ENCODE peak calls at places on chromosomes 12 and 14, in four cellular contexts. E is PC-9, F is AG04450, P is heart left ventricle. W is an unnamed sample.

GRCh38 chr12:105226219-105226618 is 9.8 kb downstream of the APPL2 start:
- DNase-seq in F (peak), E (no peak), P (peak), W (no peak)

GRCh38 chr14:20327005-20327869 is 5.8 kb downstream of the CCNB1IP1 start:
- DNase-seq in F (peak), P (no peak), E (no peak), W (peak)

GRCh38 chr12:29113101-29113500 is 36.0 kb upstream of the FAR2 start:
- DNase-seq in F (no peak), E (peak), P (no peak), W (peak)

GRCh38 chr14:102927346-102927877 is 4.9 kb downstream of the AMN start:
- DNase-seq in E (peak), F (no peak), P (no peak), W (peak)

GRCh38 chr12:113422929-113423669 is 919 bp downstream of the SDSL start:
- DNase-seq in F (no peak), E (no peak), P (no peak), W (no peak)

GRCh38 chr14:95268350-95268749 is 51.4 kb downstream of the CLMN start:
- DNase-seq in F (no peak), P (no peak), E (no peak), W (no peak)

GRCh38 chr12:106113042-106113441 is 25.7 kb downstream of the NUAK1 start:
- DNase-seq in F (no peak), E (no peak), P (no peak), W (no peak)

GRCh38 chr14:57420986-57421385 is 30.6 kb downstream of the NAA30 start:
- DNase-seq in E (no peak), F (no peak), P (no peak), W (no peak)

GRCh38 chr12:62438098-62438692 is 28.4 kb upstream of the MON2 start:
- DNase-seq in P (peak), F (peak), E (peak), W (peak)

GRCh38 chr14:67555518-67556090 is 22.5 kb downstream of the PLEKHH1 start:
- DNase-seq in E (no peak), F (no peak), P (no peak), W (no peak)

GRCh38 chr12:121773011-121773777 is 20.3 kb downstream of the RHOF start:
- DNase-seq in P (no peak), F (no peak), E (peak), W (peak)

GRCh38 chr12:1927051-1927680 is 8.7 kb upstream of the CACNA2D4 start:
- DNase-seq in F (no peak), E (no peak), P (no peak), W (no peak)

GRCh38 chr12:96053476-96054261 is 18.3 kb upstream of the LTA4H start:
- DNase-seq in P (no peak), E (no peak), F (no peak), W (no peak)

GRCh38 chr12:1691123-1692007 is 495 bp downstream of the ADIPOR2 start:
- DNase-seq in E (no peak), F (no peak), P (peak), W (peak)

GRCh38 chr12:1234073-1234472 is 243.1 kb downstream of the ERC1 start:
- DNase-seq in F (no peak), E (no peak), P (no peak), W (no peak)

GRCh38 chr12:15982471-15982870 is 71.3 kb downstream of the DERA start:
- DNase-seq in P (no peak), F (no peak), E (no peak), W (peak)

GRCh38 chr12:44848771-44849085 is 27.4 kb downstream of the NELL2 start:
- DNase-seq in E (no peak), P (no peak), F (no peak), W (no peak)

GRCh38 chr12:124456652-124457152 is 110.7 kb downstream of the NCOR2 start:
- DNase-seq in P (peak), F (no peak), E (no peak), W (no peak)

GRCh38 chr12:66453111-66453510 is 150.8 kb downstream of the HELB start:
- DNase-seq in F (no peak), P (no peak), E (no peak), W (no peak)

GRCh38 chr14:59028476-59029202 is 159.8 kb upstream of the DAAM1 start:
- DNase-seq in P (peak), F (peak), E (peak), W (peak)

GRCh38 chr12:57766464-57767311 is at the start of gene CYP27B1:
- DNase-seq in E (no peak), F (no peak), P (no peak), W (peak)

GRCh38 chr12:68067762-68068376 is 78.6 kb downstream of the IFNG-AS1 start:
- DNase-seq in P (no peak), F (no peak), E (no peak), W (no peak)

GRCh38 chr14:64598404-64598803 is 48.6 kb downstream of the PPP1R36 start:
- DNase-seq in P (no peak), E (no peak), F (no peak), W (no peak)

GRCh38 chr12:42145197-42145549 is 499 bp upstream of the GXYLT1 start:
- DNase-seq in E (no peak), F (no peak), P (no peak), W (no peak)

GRCh38 chr14:21734457-21735074 is 60.9 kb upstream of the OR4E1 start:
- DNase-seq in F (no peak), P (no peak), E (peak), W (peak)

GRCh38 chr14:76640923-76641395 is 120.3 kb upstream of the VASH1 start:
- DNase-seq in P (no peak), F (no peak), E (no peak), W (no peak)

GRCh38 chr14:104895786-104896642 is 28.7 kb upstream of the PLD4 start:
- DNase-seq in F (no peak), P (no peak), E (no peak), W (no peak)

GRCh38 chr14:30283822-30284446 is 275.0 kb upstream of the G2E3 start:
- DNase-seq in F (no peak), P (no peak), E (peak), W (peak)

GRCh38 chr14:79837699-79838098 is 373.6 kb downstream of the DIO2 start:
- DNase-seq in P (no peak), E (no peak), F (no peak), W (no peak)

GRCh38 chr14:95361373-95362179 is 41.9 kb upstream of the CLMN start:
- DNase-seq in F (no peak), P (peak), E (peak), W (no peak)

GRCh38 chr12:32273063-32273521 is 126.3 kb upstream of the FGD4 start:
- DNase-seq in F (no peak), E (no peak), P (no peak), W (no peak)

DNA sequence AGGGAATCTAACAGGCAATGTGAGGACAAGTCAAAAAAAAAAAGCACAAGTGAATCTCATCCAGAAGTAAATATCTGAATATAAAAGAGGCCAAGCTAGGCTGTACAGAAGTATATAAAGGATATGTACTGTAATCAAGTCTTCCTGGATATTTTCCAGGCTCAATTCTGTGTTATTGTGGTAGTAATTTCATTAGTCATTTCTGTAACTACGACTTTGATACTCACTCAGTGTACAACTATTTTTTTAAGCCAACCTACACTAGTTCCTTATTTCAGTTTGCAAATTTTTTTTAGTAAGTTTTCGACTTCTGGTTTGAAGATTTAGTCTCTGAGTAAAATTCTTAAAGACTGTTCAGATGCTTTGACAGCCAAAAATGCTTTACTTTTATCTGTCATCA is 130.8 kb downstream of the CAPZA3 start:
- DNase-seq in F (no peak), P (no peak), E (no peak), W (no peak)
- TF ChIP-seq CTCF in F (no peak), P (no peak), E (no peak), W (no peak)

DNA sequence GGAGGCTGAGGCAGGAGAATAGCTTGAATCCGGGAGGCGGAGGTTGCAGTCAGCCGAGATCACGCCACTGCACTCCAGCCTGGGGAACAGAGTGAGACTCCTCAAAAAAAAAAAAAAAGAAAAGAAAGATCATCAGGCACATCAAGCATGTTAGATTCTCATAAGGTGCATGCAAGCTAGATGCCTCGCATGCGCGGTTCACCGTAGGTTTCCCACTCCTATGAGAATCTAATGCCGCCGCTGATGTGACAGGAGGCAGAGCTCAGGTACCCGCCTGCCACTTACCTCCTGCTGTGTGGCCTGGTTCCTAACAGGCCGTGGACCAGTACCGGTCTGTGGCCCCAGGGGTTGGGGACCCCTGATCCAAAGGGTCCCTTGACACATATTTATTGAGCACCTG is 7.0 kb downstream of the ACVR1B start:
- DNase-seq in P (no peak), F (no peak), E (no peak), W (no peak)
- H3K27ac ChIP-seq in P (no peak), F (no peak), E (no peak), W (no peak)

GRCh38 chr14:92695562-92695961 is 52.9 kb downstream of the LGMN start:
- DNase-seq in F (no peak), P (no peak), E (no peak), W (no peak)
- TF ChIP-seq CTCF in F (no peak), P (no peak), E (no peak), W (no peak)

GRCh38 chr12:12046401-12046800 is 24.3 kb upstream of the BCL2L14 start:
- DNase-seq in F (no peak), E (no peak), P (no peak), W (no peak)
- H3K27ac ChIP-seq in F (no peak), E (no peak), P (no peak), W (no peak)

GRCh38 chr12:78864483-78865296 is at the start of gene SYT1:
- DNase-seq in E (peak), P (no peak), F (peak), W (peak)
- TF ChIP-seq CTCF in E (no peak), P (no peak), F (no peak), W (no peak)